ENCODE peak calls at places on chromosomes 13 and 19, in four cellular contexts. D, O, W and J are unnamed samples.

GRCh38 chr13:113819731-113820715 is 43.9 kb downstream of the GAS6 start:
- DNase-seq in O (no peak), W (no peak), D (peak), J (no peak)

GRCh38 chr13:112068531-112069062 is 1.6 kb downstream of the SOX1 start:
- DNase-seq in D (no peak), W (no peak), O (no peak), J (no peak)

GRCh38 chr13:110092869-110093268 is 214.1 kb downstream of the COL4A1 start:
- DNase-seq in D (no peak), W (no peak), O (no peak), J (no peak)

GRCh38 chr13:46354143-46355087 is 32.6 kb downstream of the RUBCNL start:
- DNase-seq in D (no peak), O (peak), W (peak), J (peak)

GRCh38 chr13:73924607-73925006 is 209.6 kb downstream of the KLF12 start:
- DNase-seq in O (no peak), W (peak), D (no peak), J (no peak)

GRCh38 chr19:44943801-44944249 is 1.8 kb downstream of the APOC4 start:
- DNase-seq in O (no peak), W (no peak), D (no peak), J (no peak)

GRCh38 chr13:51590966-51591627 is 6.8 kb downstream of the WDFY2 start:
- DNase-seq in D (no peak), W (no peak), O (peak), J (peak)

GRCh38 chr19:52658595-52658994 is 20.4 kb upstream of the ZNF83 start:
- DNase-seq in O (no peak), D (no peak), W (no peak), J (no peak)

GRCh38 chr13:106446011-106446410 is 89.5 kb downstream of the EFNB2 start:
- DNase-seq in O (no peak), W (no peak), D (no peak), J (peak)

GRCh38 chr13:113143466-113144254 is 14.8 kb upstream of the PROZ start:
- DNase-seq in W (no peak), O (no peak), D (peak), J (no peak)

GRCh38 chr13:36882829-36883390 is 37.1 kb downstream of the SMAD9 start:
- DNase-seq in W (no peak), O (peak), D (no peak), J (no peak)

GRCh38 chr13:50809133-50810090 is 34.1 kb downstream of the DLEU7 start:
- DNase-seq in O (no peak), W (no peak), D (no peak), J (no peak)

GRCh38 chr19:35266904-35267817 is 1.6 kb upstream of the USF2 start:
- DNase-seq in W (peak), D (peak), O (peak), J (no peak)

GRCh38 chr19:14181906-14182305 is 24.1 kb downstream of the ADGRL1 start:
- DNase-seq in D (no peak), O (no peak), W (no peak), J (no peak)

GRCh38 chr19:15263361-15263985 is 31.2 kb upstream of the EPHX3 start:
- DNase-seq in W (no peak), D (no peak), O (no peak), J (no peak)

GRCh38 chr19:5547881-5548280 is 19.9 kb downstream of the TINCR start:
- DNase-seq in O (peak), D (no peak), W (peak), J (peak)

GRCh38 chr19:9013988-9014387 is 3.8 kb upstream of the MUC16 start:
- DNase-seq in W (no peak), D (no peak), O (no peak), J (no peak)

GRCh38 chr19:18784786-18785120 is 6.4 kb downstream of the COMP start:
- DNase-seq in O (no peak), D (no peak), W (no peak), J (no peak)

GRCh38 chr13:36031490-36031889 is 99.7 kb downstream of the DCLK1 start:
- DNase-seq in D (no peak), O (no peak), W (no peak), J (no peak)

GRCh38 chr13:76884167-76884566 is 2.0 kb downstream of the KCTD12 start:
- DNase-seq in D (peak), O (peak), W (peak), J (no peak)

GRCh38 chr19:15540435-15540834 is 32.1 kb downstream of the CYP4F22 start:
- DNase-seq in O (no peak), W (no peak), D (no peak), J (no peak)

GRCh38 chr13:29849071-29849541 is 1.3 kb downstream of the UBL3 start:
- DNase-seq in W (peak), D (peak), O (peak), J (peak)

GRCh38 chr19:16618248-16618647 is 9.8 kb downstream of the MED26 start:
- DNase-seq in O (no peak), D (no peak), W (no peak), J (no peak)

GRCh38 chr19:12628040-12629022 is 17.6 kb downstream of the ZNF791 start:
- DNase-seq in O (no peak), W (no peak), D (no peak), J (peak)

GRCh38 chr13:113115363-113116205 is 7.0 kb upstream of the F10 start:
- DNase-seq in O (no peak), W (no peak), D (no peak), J (no peak)

GRCh38 chr13:78609464-78610205 is 6.3 kb upstream of the POU4F1 start:
- DNase-seq in D (no peak), O (no peak), W (no peak), J (no peak)

GRCh38 chr13:72504026-72504925 is 223.2 kb downstream of the MZT1 start:
- DNase-seq in W (no peak), D (no peak), O (no peak), J (peak)